ENCODE peak calls at places on chromosomes 7 and 10, in five cellular contexts. One of them, this sample, is unnamed.
A peak's percentile ranks its signal among the peaks of the same experiment; 100 is the strongest.

GRCh38 chr7:159197066-159197975 is 52.7 kb upstream of the VIPR2 start:
- DNase-seq in stimulated activated CD8-positive, alpha-beta memory T cell treated with anti-CD3 and anti-CD28 coated beads, Interleukin-2, amount 100 ng/mL, for 48 hours: no peak
- DNase-seq in activated CD4-positive, alpha-beta T cell treated with anti-CD3 and anti-CD28 coated beads for 4 hours: peak; percentile 12
- DNase-seq in stimulated activated CD4-positive, alpha-beta T cell treated with anti-CD3 and anti-CD28 coated beads, Interleukin-2, amount 100 ng/mL, for 48 hours: no peak
- DNase-seq in heart right ventricle: no peak
- DNase-seq in this sample: no peak

GRCh38 chr7:16431646-16432424 is 10.5 kb upstream of the CRPPA start:
- DNase-seq in stimulated activated CD8-positive, alpha-beta memory T cell treated with anti-CD3 and anti-CD28 coated beads, Interleukin-2, amount 100 ng/mL, for 48 hours: no peak
- DNase-seq in activated CD4-positive, alpha-beta T cell treated with anti-CD3 and anti-CD28 coated beads for 4 hours: no peak
- DNase-seq in stimulated activated CD4-positive, alpha-beta T cell treated with anti-CD3 and anti-CD28 coated beads, Interleukin-2, amount 100 ng/mL, for 48 hours: no peak
- DNase-seq in heart right ventricle: no peak
- DNase-seq in this sample: no peak

GRCh38 chr7:111168182-111168581 is 77.3 kb downstream of the LRRN3 start:
- DNase-seq in stimulated activated CD8-positive, alpha-beta memory T cell treated with anti-CD3 and anti-CD28 coated beads, Interleukin-2, amount 100 ng/mL, for 48 hours: no peak
- DNase-seq in activated CD4-positive, alpha-beta T cell treated with anti-CD3 and anti-CD28 coated beads for 4 hours: no peak
- DNase-seq in stimulated activated CD4-positive, alpha-beta T cell treated with anti-CD3 and anti-CD28 coated beads, Interleukin-2, amount 100 ng/mL, for 48 hours: no peak
- DNase-seq in heart right ventricle: no peak
- DNase-seq in this sample: no peak

GRCh38 chr10:132624847-132625839 is 87.6 kb downstream of the INPP5A start:
- DNase-seq in stimulated activated CD8-positive, alpha-beta memory T cell treated with anti-CD3 and anti-CD28 coated beads, Interleukin-2, amount 100 ng/mL, for 48 hours: no peak
- DNase-seq in activated CD4-positive, alpha-beta T cell treated with anti-CD3 and anti-CD28 coated beads for 4 hours: no peak
- DNase-seq in stimulated activated CD4-positive, alpha-beta T cell treated with anti-CD3 and anti-CD28 coated beads, Interleukin-2, amount 100 ng/mL, for 48 hours: no peak
- DNase-seq in heart right ventricle: no peak
- DNase-seq in this sample: no peak

GRCh38 chr10:69768386-69768785 is 33.3 kb upstream of the COL13A1 start:
- DNase-seq in stimulated activated CD8-positive, alpha-beta memory T cell treated with anti-CD3 and anti-CD28 coated beads, Interleukin-2, amount 100 ng/mL, for 48 hours: no peak
- DNase-seq in activated CD4-positive, alpha-beta T cell treated with anti-CD3 and anti-CD28 coated beads for 4 hours: no peak
- DNase-seq in stimulated activated CD4-positive, alpha-beta T cell treated with anti-CD3 and anti-CD28 coated beads, Interleukin-2, amount 100 ng/mL, for 48 hours: no peak
- DNase-seq in heart right ventricle: no peak
- DNase-seq in this sample: no peak

GRCh38 chr10:5434017-5434753 is 21.8 kb downstream of the NET1 start:
- DNase-seq in stimulated activated CD8-positive, alpha-beta memory T cell treated with anti-CD3 and anti-CD28 coated beads, Interleukin-2, amount 100 ng/mL, for 48 hours: no peak
- DNase-seq in activated CD4-positive, alpha-beta T cell treated with anti-CD3 and anti-CD28 coated beads for 4 hours: no peak
- DNase-seq in stimulated activated CD4-positive, alpha-beta T cell treated with anti-CD3 and anti-CD28 coated beads, Interleukin-2, amount 100 ng/mL, for 48 hours: no peak
- DNase-seq in heart right ventricle: no peak
- DNase-seq in this sample: no peak

GRCh38 chr10:131010965-131011575 is 300.5 kb downstream of the TCERG1L start:
- DNase-seq in stimulated activated CD8-positive, alpha-beta memory T cell treated with anti-CD3 and anti-CD28 coated beads, Interleukin-2, amount 100 ng/mL, for 48 hours: no peak
- DNase-seq in activated CD4-positive, alpha-beta T cell treated with anti-CD3 and anti-CD28 coated beads for 4 hours: no peak
- DNase-seq in stimulated activated CD4-positive, alpha-beta T cell treated with anti-CD3 and anti-CD28 coated beads, Interleukin-2, amount 100 ng/mL, for 48 hours: no peak
- DNase-seq in heart right ventricle: no peak
- DNase-seq in this sample: no peak

GRCh38 chr10:109959571-109960145 is 36.3 kb upstream of the XPNPEP1 start:
- DNase-seq in stimulated activated CD8-positive, alpha-beta memory T cell treated with anti-CD3 and anti-CD28 coated beads, Interleukin-2, amount 100 ng/mL, for 48 hours: no peak
- DNase-seq in activated CD4-positive, alpha-beta T cell treated with anti-CD3 and anti-CD28 coated beads for 4 hours: no peak
- DNase-seq in stimulated activated CD4-positive, alpha-beta T cell treated with anti-CD3 and anti-CD28 coated beads, Interleukin-2, amount 100 ng/mL, for 48 hours: no peak
- DNase-seq in heart right ventricle: no peak
- DNase-seq in this sample: no peak

GRCh38 chr7:127591189-127591588 is 2.3 kb upstream of the FSCN3 start:
- DNase-seq in stimulated activated CD8-positive, alpha-beta memory T cell treated with anti-CD3 and anti-CD28 coated beads, Interleukin-2, amount 100 ng/mL, for 48 hours: no peak
- DNase-seq in activated CD4-positive, alpha-beta T cell treated with anti-CD3 and anti-CD28 coated beads for 4 hours: no peak
- DNase-seq in stimulated activated CD4-positive, alpha-beta T cell treated with anti-CD3 and anti-CD28 coated beads, Interleukin-2, amount 100 ng/mL, for 48 hours: no peak
- DNase-seq in heart right ventricle: no peak
- DNase-seq in this sample: no peak

GRCh38 chr7:117908031-117908795 is 35.0 kb upstream of the CTTNBP2 start:
- DNase-seq in stimulated activated CD8-positive, alpha-beta memory T cell treated with anti-CD3 and anti-CD28 coated beads, Interleukin-2, amount 100 ng/mL, for 48 hours: no peak
- DNase-seq in activated CD4-positive, alpha-beta T cell treated with anti-CD3 and anti-CD28 coated beads for 4 hours: no peak
- DNase-seq in stimulated activated CD4-positive, alpha-beta T cell treated with anti-CD3 and anti-CD28 coated beads, Interleukin-2, amount 100 ng/mL, for 48 hours: no peak
- DNase-seq in heart right ventricle: no peak
- DNase-seq in this sample: no peak

GRCh38 chr10:114206902-114207301 is 27.7 kb downstream of the TDRD1 start:
- DNase-seq in stimulated activated CD8-positive, alpha-beta memory T cell treated with anti-CD3 and anti-CD28 coated beads, Interleukin-2, amount 100 ng/mL, for 48 hours: no peak
- DNase-seq in activated CD4-positive, alpha-beta T cell treated with anti-CD3 and anti-CD28 coated beads for 4 hours: no peak
- DNase-seq in stimulated activated CD4-positive, alpha-beta T cell treated with anti-CD3 and anti-CD28 coated beads, Interleukin-2, amount 100 ng/mL, for 48 hours: no peak
- DNase-seq in heart right ventricle: no peak
- DNase-seq in this sample: no peak

GRCh38 chr7:69598081-69598486 is at the start of gene AUTS2:
- DNase-seq in stimulated activated CD8-positive, alpha-beta memory T cell treated with anti-CD3 and anti-CD28 coated beads, Interleukin-2, amount 100 ng/mL, for 48 hours: peak; percentile 14
- DNase-seq in activated CD4-positive, alpha-beta T cell treated with anti-CD3 and anti-CD28 coated beads for 4 hours: peak; percentile 26
- DNase-seq in stimulated activated CD4-positive, alpha-beta T cell treated with anti-CD3 and anti-CD28 coated beads, Interleukin-2, amount 100 ng/mL, for 48 hours: peak; percentile 7
- DNase-seq in heart right ventricle: peak; percentile 88
- DNase-seq in this sample: peak; percentile 66

This sample was measured in stimulated activated naive B cell treated with anti-CD40 and anti-IgM and Interleukin-4, amounts not matched to agents 10 μg/mL and 1 μg/mL and 100 μg/mL, for 72 hours.